ENCODE peak calls at places on chromosomes 2 and 18, in seven cellular contexts. One of them, this sample, is unnamed.

GRCh38 chr2:70978388-70979357 is at the start of gene ANKRD53:
- DNase-seq in germinal center: no peak
- DNase-seq in AG09319: no peak
- DNase-seq in SJSA1: no peak
- DNase-seq in lower leg skin: peak
- DNase-seq in hepatocyte: peak
- DNase-seq in posterior cingulate gyrus: no peak
- DNase-seq in this sample: no peak

GRCh38 chr2:223096571-223096970 is 44.6 kb downstream of the KCNE4 start:
- DNase-seq in AG09319: no peak
- DNase-seq in posterior cingulate gyrus: no peak
- DNase-seq in hepatocyte: no peak
- DNase-seq in lower leg skin: no peak
- DNase-seq in SJSA1: peak
- DNase-seq in germinal center: no peak
- DNase-seq in this sample: no peak

GRCh38 chr2:48479923-48480322 is 50.0 kb upstream of the STON1 start:
- DNase-seq in AG09319: no peak
- DNase-seq in germinal center: no peak
- DNase-seq in hepatocyte: peak
- DNase-seq in posterior cingulate gyrus: no peak
- DNase-seq in lower leg skin: no peak
- DNase-seq in SJSA1: no peak
- DNase-seq in this sample: no peak

GRCh38 chr2:129812654-129813053 is 166.8 kb upstream of the RAB6C start:
- DNase-seq in germinal center: no peak
- DNase-seq in posterior cingulate gyrus: no peak
- DNase-seq in AG09319: no peak
- DNase-seq in SJSA1: no peak
- DNase-seq in lower leg skin: no peak
- DNase-seq in hepatocyte: no peak
- DNase-seq in this sample: no peak

GRCh38 chr2:241372376-241372992 is 16.4 kb downstream of the FARP2 start:
- DNase-seq in lower leg skin: no peak
- DNase-seq in posterior cingulate gyrus: no peak
- DNase-seq in hepatocyte: no peak
- DNase-seq in SJSA1: no peak
- DNase-seq in germinal center: no peak
- DNase-seq in AG09319: no peak
- DNase-seq in this sample: no peak

GRCh38 chr2:117523267-117523666 is 291.2 kb upstream of the DDX18 start:
- DNase-seq in hepatocyte: peak
- DNase-seq in lower leg skin: no peak
- DNase-seq in germinal center: no peak
- DNase-seq in posterior cingulate gyrus: no peak
- DNase-seq in SJSA1: no peak
- DNase-seq in AG09319: no peak
- DNase-seq in this sample: no peak

GRCh38 chr2:10356459-10356851 is 53.8 kb downstream of the HPCAL1 start:
- DNase-seq in germinal center: no peak
- DNase-seq in hepatocyte: no peak
- DNase-seq in SJSA1: no peak
- DNase-seq in lower leg skin: no peak
- DNase-seq in posterior cingulate gyrus: no peak
- DNase-seq in AG09319: no peak
- DNase-seq in this sample: no peak

GRCh38 chr2:74690571-74690970 is 36.5 kb downstream of the SEMA4F start:
- DNase-seq in posterior cingulate gyrus: no peak
- DNase-seq in hepatocyte: peak
- DNase-seq in SJSA1: peak
- DNase-seq in AG09319: peak
- DNase-seq in lower leg skin: no peak
- DNase-seq in germinal center: peak
- DNase-seq in this sample: peak

GRCh38 chr2:61619561-61619960 is 81.4 kb upstream of the XPO1 start:
- DNase-seq in germinal center: no peak
- DNase-seq in AG09319: no peak
- DNase-seq in posterior cingulate gyrus: no peak
- DNase-seq in lower leg skin: no peak
- DNase-seq in hepatocyte: no peak
- DNase-seq in SJSA1: no peak
- DNase-seq in this sample: no peak

GRCh38 chr2:70121627-70122372 is 34.5 kb downstream of the PCBP1 start:
- DNase-seq in posterior cingulate gyrus: no peak
- DNase-seq in AG09319: no peak
- DNase-seq in SJSA1: no peak
- DNase-seq in lower leg skin: no peak
- DNase-seq in germinal center: no peak
- DNase-seq in hepatocyte: no peak
- DNase-seq in this sample: no peak

GRCh38 chr2:203783496-203784203 is 77.2 kb downstream of the CD28 start:
- DNase-seq in lower leg skin: no peak
- DNase-seq in SJSA1: peak
- DNase-seq in germinal center: no peak
- DNase-seq in posterior cingulate gyrus: no peak
- DNase-seq in AG09319: no peak
- DNase-seq in hepatocyte: peak
- DNase-seq in this sample: peak

GRCh38 chr18:46273861-46274260 is 169.7 kb downstream of the HAUS1 start:
- DNase-seq in hepatocyte: no peak
- DNase-seq in posterior cingulate gyrus: no peak
- DNase-seq in lower leg skin: no peak
- DNase-seq in AG09319: no peak
- DNase-seq in SJSA1: no peak
- DNase-seq in germinal center: no peak
- DNase-seq in this sample: no peak

GRCh38 chr2:241933175-241933911 is 63.8 kb downstream of the RTP5 start:
- DNase-seq in posterior cingulate gyrus: no peak
- DNase-seq in lower leg skin: peak
- DNase-seq in SJSA1: peak
- DNase-seq in AG09319: no peak
- DNase-seq in hepatocyte: peak
- DNase-seq in germinal center: no peak
- DNase-seq in this sample: peak

GRCh38 chr2:223101340-223102039 is 49.5 kb downstream of the KCNE4 start:
- DNase-seq in SJSA1: peak
- DNase-seq in lower leg skin: no peak
- DNase-seq in hepatocyte: peak
- DNase-seq in germinal center: no peak
- DNase-seq in AG09319: no peak
- DNase-seq in posterior cingulate gyrus: no peak
- DNase-seq in this sample: peak

GRCh38 chr2:229254206-229254605 is 16.9 kb downstream of the PID1 start:
- DNase-seq in SJSA1: no peak
- DNase-seq in hepatocyte: no peak
- DNase-seq in germinal center: no peak
- DNase-seq in posterior cingulate gyrus: no peak
- DNase-seq in lower leg skin: no peak
- DNase-seq in AG09319: no peak
- DNase-seq in this sample: no peak

This sample was measured in A172.